ENCODE peak calls at places on chromosomes 12 and 14, in five cellular contexts. N, E, T, H and D are unnamed samples.

GRCh38 chr12:508795-509194 is 49.1 kb downstream of the B4GALNT3 start:
- DNase-seq in H (peak), T (no peak), N (no peak), E (no peak), D (no peak)

GRCh38 chr12:25785164-25785563 is 173.3 kb upstream of the RASSF8 start:
- DNase-seq in E (no peak), N (no peak), H (peak), T (no peak), D (no peak)

GRCh38 chr12:56932867-56933266 is 1.3 kb downstream of the SDR9C7 start:
- DNase-seq in N (no peak), E (no peak), T (no peak), H (no peak), D (no peak)

GRCh38 chr14:102295301-102295700 is 9.7 kb downstream of the MOK start:
- DNase-seq in T (peak), N (no peak), H (peak), E (no peak), D (peak)

GRCh38 chr12:54140958-54141388 is 47.8 kb downstream of the SMUG1 start:
- DNase-seq in T (no peak), H (no peak), E (no peak), N (peak), D (no peak)

GRCh38 chr14:50920482-50921225 is 23.6 kb downstream of the PYGL start:
- DNase-seq in H (peak), T (peak), N (peak), E (no peak), D (no peak)

GRCh38 chr12:28955921-28956320 is 193.2 kb upstream of the FAR2 start:
- DNase-seq in T (no peak), N (no peak), E (no peak), H (peak), D (no peak)

GRCh38 chr12:98325003-98325402 is 190.4 kb upstream of the TMPO start:
- DNase-seq in N (no peak), E (no peak), T (no peak), H (no peak), D (no peak)

GRCh38 chr14:101087614-101088394 is 184.3 kb upstream of the RTL1 start:
- DNase-seq in H (no peak), E (no peak), N (no peak), T (no peak), D (no peak)

GRCh38 chr12:95882080-95882479 is 23.3 kb downstream of the SNRPF start:
- DNase-seq in H (no peak), T (peak), N (no peak), E (no peak), D (no peak)

GRCh38 chr14:64692189-64692588 is 12.0 kb upstream of the PLEKHG3 start:
- DNase-seq in E (no peak), T (no peak), N (no peak), H (no peak), D (no peak)

GRCh38 chr12:70482764-70483163 is 116.7 kb downstream of the KCNMB4 start:
- DNase-seq in N (no peak), H (no peak), E (no peak), T (no peak), D (peak)

GRCh38 chr14:90275820-90276219 is 19.5 kb downstream of the PSMC1 start:
- DNase-seq in T (no peak), N (no peak), H (no peak), E (no peak), D (no peak)

GRCh38 chr14:36520601-36521525 is 831 bp upstream of the NKX2-1 start:
- DNase-seq in H (peak), N (peak), E (peak), T (peak), D (no peak)

GRCh38 chr12:49092816-49093406 is 1.7 kb downstream of the DHH start:
- DNase-seq in T (no peak), N (no peak), H (no peak), E (no peak), D (no peak)

GRCh38 chr14:76863724-76864407 is 37.7 kb downstream of the LRRC74A start:
- DNase-seq in E (no peak), T (no peak), H (no peak), N (no peak), D (no peak)

GRCh38 chr14:86708846-86709339 is 1178.9 kb downstream of the FLRT2 start:
- DNase-seq in N (no peak), T (no peak), H (no peak), E (no peak), D (no peak)

GRCh38 chr12:92055877-92056276 is 89.8 kb downstream of the BTG1 start:
- DNase-seq in T (no peak), E (no peak), H (peak), N (no peak), D (no peak)

GRCh38 chr14:62117010-62117717 is 354.9 kb downstream of the SNAPC1 start:
- DNase-seq in E (no peak), T (peak), H (no peak), N (peak), D (no peak)

GRCh38 chr14:22939684-22940083 is 10.5 kb upstream of the PRMT5 start:
- DNase-seq in T (peak), E (no peak), H (peak), N (no peak), D (no peak)

GRCh38 chr14:55377236-55377635 is 34.4 kb downstream of the ATG14 start:
- DNase-seq in N (no peak), E (no peak), T (no peak), H (no peak), D (no peak)

GRCh38 chr12:124008629-124009028 is 35.6 kb downstream of the ZNF664 start:
- DNase-seq in H (no peak), T (no peak), N (no peak), E (no peak), D (no peak)

GRCh38 chr14:102418169-102418852 is 55.6 kb downstream of the TECPR2 start:
- DNase-seq in E (no peak), T (no peak), H (no peak), N (no peak), D (no peak)

GRCh38 chr12:101859664-101860607 is 17.4 kb upstream of the DRAM1 start:
- DNase-seq in T (peak), E (no peak), N (no peak), H (no peak), D (no peak)

GRCh38 chr12:5884285-5884684 is 60.8 kb downstream of the ANO2 start:
- DNase-seq in N (no peak), E (no peak), H (no peak), T (no peak), D (no peak)

GRCh38 chr12:93378373-93379310 is 917 bp downstream of the NUDT4 start:
- DNase-seq in E (no peak), N (peak), H (peak), T (peak), D (peak)

GRCh38 chr12:119676022-119676421 is 8.1 kb downstream of the PRKAB1 start:
- DNase-seq in N (no peak), T (no peak), E (no peak), H (no peak), D (no peak)

GRCh38 chr14:100902295-100902694 is 1.2 kb downstream of the RTL1 start:
- DNase-seq in E (peak), N (peak), T (no peak), H (peak), D (peak)

GRCh38 chr12:29582156-29582555 is 84.7 kb upstream of the OVCH1 start:
- DNase-seq in H (no peak), T (no peak), N (no peak), E (no peak), D (no peak)

GRCh38 chr12:117022465-117022864 is 76.8 kb downstream of the TESC start:
- DNase-seq in E (no peak), T (no peak), H (no peak), N (no peak), D (no peak)

GRCh38 chr12:116525418-116526001 is 33.7 kb upstream of the MAP1LC3B2 start:
- DNase-seq in H (peak), T (peak), E (peak), N (no peak), D (no peak)

GRCh38 chr14:94690896-94691657 is 78.8 kb downstream of the GSC start:
- DNase-seq in N (no peak), H (no peak), T (no peak), E (no peak), D (no peak)
- H3K4me3 ChIP-seq in N (no peak), H (no peak), T (no peak), E (no peak), D (no peak)

GRCh38 chr14:104801284-104802119 is 601 bp downstream of the ZBTB42 start:
- DNase-seq in T (no peak), N (no peak), E (no peak), H (peak), D (no peak)
- H3K9ac ChIP-seq in T (peak), N (no peak), E (peak), H (peak), D (peak)

GRCh38 chr12:47812797-47813490 is 6.8 kb downstream of the HDAC7 start:
- DNase-seq in N (peak), H (peak), T (peak), E (no peak), D (peak)

GRCh38 chr12:47813491-47814196 is 6.1 kb downstream of the HDAC7 start:
- DNase-seq in E (no peak), T (no peak), H (no peak), N (peak), D (peak)

GRCh38 chr12:47816646-47817271 is 2.9 kb downstream of the HDAC7 start:
- DNase-seq in H (no peak), T (no peak), E (no peak), N (no peak), D (no peak)

GRCh38 chr12:47817272-47818006 is 2.3 kb downstream of the HDAC7 start:
- DNase-seq in T (no peak), N (peak), E (no peak), H (no peak), D (peak)

GRCh38 chr12:47814539-47815170 is 5.0 kb downstream of the HDAC7 start:
- DNase-seq in T (no peak), N (no peak), H (no peak), E (no peak), D (peak)
- H3K27ac ChIP-seq in T (peak), N (no peak), H (no peak), E (no peak), D (peak)

GRCh38 chr12:125091401-125091800 is 26.2 kb downstream of the AACS start:
- DNase-seq in H (no peak), E (no peak), N (no peak), T (no peak), D (no peak)

GRCh38 chr12:125089626-125090025 is 24.4 kb downstream of the AACS start:
- DNase-seq in T (no peak), N (no peak), E (no peak), H (no peak), D (no peak)

GRCh38 chr12:125090437-125090836 is 25.2 kb downstream of the AACS start:
- DNase-seq in H (no peak), N (no peak), E (no peak), T (no peak), D (no peak)

GRCh38 chr12:125092108-125092871 is 27.1 kb downstream of the AACS start:
- DNase-seq in T (no peak), N (no peak), E (no peak), H (no peak), D (no peak)

GRCh38 chr12:125089083-125089482 is 23.8 kb downstream of the AACS start:
- DNase-seq in T (no peak), H (no peak), N (no peak), E (no peak), D (peak)
- H3K4me3 ChIP-seq in T (no peak), H (no peak), N (no peak), E (no peak), D (no peak)

GRCh38 chr12:121501946-121502345 is 78.9 kb downstream of the KDM2B start:
- DNase-seq in T (no peak), N (no peak), E (no peak), H (no peak), D (no peak)

GRCh38 chr12:121504505-121504904 is 76.3 kb downstream of the KDM2B start:
- DNase-seq in N (no peak), H (no peak), T (no peak), E (no peak), D (no peak)

GRCh38 chr12:121495746-121496145 is 85.1 kb downstream of the KDM2B start:
- DNase-seq in E (no peak), N (no peak), T (no peak), H (no peak), D (no peak)

GRCh38 chr12:121503395-121503794 is 77.4 kb downstream of the KDM2B start:
- DNase-seq in E (no peak), T (no peak), H (no peak), N (no peak), D (no peak)

GRCh38 chr12:121499929-121500793 is 80.7 kb downstream of the KDM2B start:
- DNase-seq in N (peak), E (peak), H (peak), T (peak), D (peak)
- H3K9ac ChIP-seq in N (no peak), E (peak), H (no peak), T (no peak), D (no peak)

DNA sequence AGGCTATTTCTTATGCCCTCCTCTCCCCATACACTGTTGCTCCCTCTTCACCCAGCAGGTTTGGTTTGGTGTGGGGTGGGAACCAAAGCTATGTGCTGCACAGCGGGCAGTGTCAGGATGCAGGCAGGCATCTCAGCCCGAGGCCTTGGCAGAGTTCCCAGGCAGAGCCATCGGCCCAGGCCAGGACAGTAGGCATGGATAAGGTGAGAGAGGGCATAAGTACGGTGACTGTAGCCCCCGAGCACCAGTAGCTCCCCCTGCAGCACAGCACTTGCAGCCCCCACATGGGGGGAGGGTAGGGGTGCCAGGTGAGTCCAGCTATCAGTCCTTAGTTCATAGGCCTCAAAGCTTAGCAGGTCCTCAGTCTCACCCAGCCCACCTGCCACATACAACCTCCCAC is 7.2 kb downstream of the KLHL33 start:
- DNase-seq in E (no peak), H (peak), N (no peak), T (no peak), D (no peak)
- H3K27ac ChIP-seq in E (no peak), H (no peak), N (no peak), T (no peak), D (no peak)

GRCh38 chr12:12893438-12893837 is 2.1 kb downstream of the GPRC5A start:
- DNase-seq in E (no peak), N (no peak), T (no peak), H (no peak), D (no peak)
- H3K4me3 ChIP-seq in E (peak), N (no peak), T (peak), H (peak), D (no peak)

GRCh38 chr12:14240873-14241220 is 124.6 kb upstream of the ATF7IP start:
- DNase-seq in N (no peak), H (no peak), T (no peak), E (no peak), D (no peak)
- H3K9ac ChIP-seq in N (no peak), H (peak), T (no peak), E (no peak), D (peak)